ENCODE peak calls at places on chromosome 6, in seven cellular contexts. A is neuronal stem cell, G is uterus, K is GM12878, X is tibial artery, T is GM23248, J is body of pancreas. O is an unnamed sample. For H3K9me3, the result is how much of the 10 kb centered on the place peaks cover.

GRCh38 chr6:136439514-136440186 is 110.6 kb downstream of the MAP7 start:
- DNase-seq in J (peak), K (no peak), A (no peak), T (no peak), X (no peak), G (no peak), O (no peak)

GRCh38 chr6:127182501-127182900 is 64.0 kb downstream of the RSPO3 start:
- DNase-seq in X (no peak), J (no peak), T (peak), K (no peak), G (no peak), A (no peak), O (no peak)

GRCh38 chr6:117463762-117464665 is 18.5 kb upstream of the DCBLD1 start:
- DNase-seq in J (no peak), A (no peak), T (peak), K (no peak), G (no peak), X (no peak), O (no peak)

GRCh38 chr6:24931296-24931695 is 4.5 kb downstream of the RIPOR2 start:
- DNase-seq in G (no peak), X (no peak), K (no peak), J (no peak), T (peak), A (no peak), O (no peak)

GRCh38 chr6:136226674-136227377 is 23.3 kb downstream of the MTFR2 start:
- DNase-seq in G (no peak), A (no peak), T (peak), X (no peak), J (no peak), K (no peak), O (no peak)

GRCh38 chr6:82145926-82146452 is 101.6 kb downstream of the IBTK start:
- DNase-seq in X (no peak), T (no peak), A (no peak), J (no peak), G (no peak), K (no peak), O (no peak)

GRCh38 chr6:43269273-43270007 is 26.2 kb downstream of the TTBK1 start:
- DNase-seq in A (no peak), X (no peak), G (no peak), T (peak), K (no peak), J (peak), O (peak)

GRCh38 chr6:29751480-29751879 is 28.2 kb downstream of the HLA-F start:
- DNase-seq in K (no peak), J (no peak), T (no peak), A (no peak), G (no peak), X (no peak), O (no peak)

GRCh38 chr6:128569737-128570438 is 49.5 kb upstream of the PTPRK start:
- DNase-seq in A (peak), K (no peak), G (no peak), J (no peak), X (no peak), T (peak), O (no peak)

GRCh38 chr6:99905209-99906106 is 88.6 kb downstream of the MCHR2 start:
- DNase-seq in K (no peak), J (peak), A (peak), T (peak), X (no peak), G (no peak), O (no peak)

GRCh38 chr6:75747985-75748742 is 875 bp upstream of the MYO6 start:
- DNase-seq in T (no peak), J (no peak), G (no peak), K (no peak), X (no peak), A (no peak), O (no peak)

GRCh38 chr6:142993977-142994376 is 49.0 kb upstream of the HIVEP2 start:
- DNase-seq in T (no peak), K (no peak), X (no peak), G (no peak), A (no peak), J (no peak), O (no peak)

GRCh38 chr6:148971027-148971927 is 224.4 kb downstream of the UST start:
- DNase-seq in A (no peak), X (no peak), K (no peak), J (no peak), G (no peak), T (peak), O (no peak)

GRCh38 chr6:115969207-115969929 is 91.3 kb downstream of the FRK start:
- DNase-seq in A (peak), T (peak), K (no peak), G (no peak), X (no peak), J (peak), O (no peak)

GRCh38 chr6:4637691-4638433 is 138.3 kb upstream of the CDYL start:
- DNase-seq in X (no peak), G (no peak), K (peak), A (no peak), J (no peak), T (peak), O (no peak)

GRCh38 chr6:69584913-69585729 is 211.7 kb downstream of the LMBRD1 start:
- DNase-seq in T (no peak), J (no peak), A (no peak), K (peak), X (no peak), G (no peak), O (no peak)

GRCh38 chr6:56888687-56889086 is 66.2 kb upstream of the BEND6 start:
- DNase-seq in J (no peak), A (no peak), K (no peak), X (no peak), T (no peak), G (no peak), O (no peak)

GRCh38 chr6:75135447-75135846 is 70.4 kb downstream of the COL12A1 start:
- DNase-seq in J (no peak), A (no peak), G (no peak), T (peak), X (no peak), K (no peak), O (no peak)

GRCh38 chr6:33335916-33336315 is 18.4 kb upstream of the ZBTB22 start:
- DNase-seq in J (no peak), G (no peak), X (no peak), T (no peak), A (no peak), K (no peak), O (no peak)

GRCh38 chr6:99521557-99522286 is 6.5 kb upstream of the USP45 start:
- DNase-seq in T (peak), A (no peak), X (peak), G (peak), K (no peak), J (peak), O (no peak)

GRCh38 chr6:154206984-154207383 is 149.6 kb downstream of the IPCEF1 start:
- DNase-seq in K (no peak), A (no peak), T (no peak), J (no peak), G (no peak), X (no peak), O (no peak)

GRCh38 chr6:110049696-110050465 is 71.8 kb downstream of the GPR6 start:
- DNase-seq in K (no peak), X (no peak), J (no peak), A (no peak), G (no peak), T (no peak), O (no peak)

GRCh38 chr6:7073082-7073783 is 34.5 kb upstream of the RREB1 start:
- DNase-seq in K (no peak), A (no peak), G (no peak), X (no peak), J (no peak), T (no peak), O (no peak)

GRCh38 chr6:73585566-73586415 is 65.0 kb upstream of the EEF1A1 start:
- DNase-seq in X (no peak), K (peak), J (peak), T (peak), G (peak), A (no peak), O (peak)

GRCh38 chr6:130420911-130421310 is 55.1 kb downstream of the TMEM200A start:
- DNase-seq in T (no peak), J (no peak), G (no peak), X (no peak), K (no peak), A (no peak), O (no peak)

GRCh38 chr6:165664553-165665383 is 1.7 kb upstream of the PDE10A start:
- DNase-seq in X (no peak), J (no peak), T (no peak), G (no peak), K (no peak), A (peak), O (no peak)

GRCh38 chr6:10154251-10154650 is 260.6 kb downstream of the TFAP2A start:
- DNase-seq in J (no peak), G (no peak), K (no peak), A (no peak), T (no peak), X (no peak), O (no peak)

GRCh38 chr6:143164565-143165105 is 103.9 kb downstream of the AIG1 start:
- DNase-seq in T (no peak), J (no peak), K (no peak), X (no peak), G (no peak), A (no peak), O (no peak)

GRCh38 chr6:43771210-43771857 is 1.3 kb downstream of the VEGFA start:
- DNase-seq in J (peak), A (peak), T (peak), X (peak), K (no peak), G (peak), O (peak)

GRCh38 chr6:31308050-31308844 is 36.4 kb upstream of the HLA-C start:
- DNase-seq in X (no peak), T (peak), G (no peak), A (no peak), K (no peak), J (peak), O (peak)

GRCh38 chr6:79536615-79536968 is 638 bp downstream of the LCA5 start:
- DNase-seq in K (no peak), A (no peak), G (peak), T (peak), J (peak), X (peak), O (no peak)

GRCh38 chr6:62285612-62286469 is at the start of gene KHDRBS2:
- DNase-seq in G (peak), K (peak), A (peak), J (peak), X (peak), T (peak), O (no peak)

GRCh38 chr6:29828471-29828797 is 809 bp downstream of the HLA-G start:
- DNase-seq in A (no peak), X (no peak), T (peak), G (no peak), K (no peak), J (peak), O (no peak)

GRCh38 chr6:8831366-8832152 is 396.2 kb upstream of the SLC35B3 start:
- DNase-seq in J (no peak), A (no peak), G (no peak), K (no peak), X (no peak), T (no peak), O (no peak)

GRCh38 chr6:77462359-77463307 is 658 bp downstream of the HTR1B start:
- DNase-seq in X (peak), A (peak), J (peak), G (no peak), K (no peak), T (no peak), O (no peak)

GRCh38 chr6:77458421-77458820 is 4.9 kb downstream of the HTR1B start:
- DNase-seq in A (no peak), G (no peak), J (no peak), K (no peak), T (no peak), X (no peak), O (no peak)

GRCh38 chr6:77463881-77464867 is 883 bp upstream of the HTR1B start:
- DNase-seq in X (peak), K (no peak), G (no peak), T (no peak), A (peak), J (no peak), O (no peak)

GRCh38 chr6:77463308-77463880 is at the start of gene HTR1B:
- DNase-seq in K (no peak), T (peak), J (peak), A (peak), G (no peak), X (peak), O (no peak)

GRCh38 chr6:77461796-77462195 is 1.5 kb downstream of the HTR1B start:
- DNase-seq in X (no peak), A (no peak), G (no peak), K (no peak), J (no peak), T (no peak), O (no peak)
- H3K4me3 ChIP-seq in X (peak), A (no peak), G (no peak), K (no peak), J (no peak), T (no peak), O (no peak)

DNA sequence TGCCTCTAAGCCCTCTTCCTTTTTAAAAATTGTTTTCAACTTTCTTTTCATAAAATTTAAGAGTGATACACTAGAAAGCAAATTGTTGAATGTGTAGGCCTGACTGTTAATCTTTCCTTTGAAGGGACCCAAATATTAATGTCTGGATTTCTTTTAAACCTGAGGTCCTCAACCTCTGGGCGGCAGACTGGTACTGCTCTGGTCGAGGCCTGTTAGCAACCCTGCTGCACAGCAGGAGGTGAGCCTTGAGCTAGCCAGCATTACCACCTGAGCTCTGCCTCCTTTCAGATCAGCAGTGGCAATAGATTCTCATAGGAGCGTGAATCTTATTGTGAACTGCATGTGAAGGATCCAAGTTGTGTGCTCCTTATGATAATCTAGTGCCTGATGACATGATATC is 191.2 kb downstream of the MANEA start:
- DNase-seq in G (no peak), T (no peak), X (no peak), K (no peak), J (peak), A (peak), O (no peak)
- H3K27ac ChIP-seq in G (no peak), T (no peak), X (no peak), K (no peak), J (no peak), A (no peak), O (no peak)

GRCh38 chr6:307874-308273 is 15.6 kb downstream of the DUSP22 start:
- DNase-seq in G (no peak), T (no peak), X (peak), J (no peak), A (no peak), K (no peak), O (no peak)

GRCh38 chr6:306641-307061 is 14.4 kb downstream of the DUSP22 start:
- DNase-seq in X (peak), G (no peak), A (no peak), J (no peak), T (no peak), K (no peak), O (no peak)

GRCh38 chr6:308307-308706 is 16.0 kb downstream of the DUSP22 start:
- DNase-seq in G (no peak), J (no peak), X (peak), A (no peak), T (no peak), K (no peak), O (no peak)

GRCh38 chr6:308768-309167 is 16.5 kb downstream of the DUSP22 start:
- DNase-seq in X (no peak), K (no peak), J (no peak), G (no peak), T (no peak), A (no peak), O (no peak)

DNA sequence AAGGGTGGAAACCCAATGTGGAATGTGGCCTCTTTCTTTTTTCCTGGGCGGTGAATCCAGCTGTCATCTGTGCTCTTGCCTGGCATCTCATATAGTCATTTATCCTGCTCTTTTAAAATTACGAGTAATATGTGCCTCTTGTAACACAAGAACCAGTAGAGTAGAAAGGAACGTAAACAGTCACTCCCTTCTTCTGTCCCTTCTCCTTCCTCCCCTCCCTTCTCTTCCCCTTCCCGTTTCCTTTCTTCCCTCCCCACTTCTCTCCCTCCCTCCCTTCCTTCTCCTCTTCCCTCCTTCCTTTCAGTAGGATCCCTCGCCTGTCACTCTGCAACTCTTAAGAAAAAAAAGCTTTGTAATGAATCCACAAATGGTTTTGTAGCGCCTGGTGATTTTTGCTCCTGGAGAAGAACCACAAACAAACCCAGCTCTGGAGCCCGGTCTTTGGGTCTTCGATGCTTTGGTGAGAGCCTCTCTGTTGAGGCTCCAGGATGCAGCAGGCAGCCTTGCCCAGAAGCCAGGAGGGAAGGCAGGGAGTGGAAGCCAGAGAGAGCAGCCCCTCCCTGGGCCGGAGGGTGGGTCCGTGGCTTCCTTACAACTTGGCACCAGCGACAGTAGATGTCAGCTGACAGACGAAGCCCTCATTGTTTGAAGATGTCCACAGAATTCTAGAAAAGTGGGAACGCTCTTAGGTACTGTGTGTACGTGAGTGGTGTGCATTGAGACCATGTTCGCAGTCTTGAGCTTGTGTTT is 15.0 kb downstream of the DUSP22 start:
- DNase-seq in J (no peak), G (no peak), X (peak), K (no peak), A (no peak), T (no peak), O (no peak)
- H3K9me3 ChIP-seq in J (under half), G (under half), X (under half), K (under half), A (under half), T (under half), O (under half)

GRCh38 chr6:37243131-37243815 is 14.3 kb upstream of the TBC1D22B start:
- DNase-seq in G (no peak), X (no peak), J (no peak), A (no peak), T (no peak), K (no peak), O (no peak)

GRCh38 chr6:37241131-37241530 is 16.4 kb upstream of the TBC1D22B start:
- DNase-seq in A (no peak), K (no peak), T (no peak), J (no peak), G (no peak), X (no peak), O (no peak)

GRCh38 chr6:37243816-37244370 is 13.7 kb upstream of the TBC1D22B start:
- DNase-seq in X (no peak), A (no peak), J (no peak), G (no peak), K (no peak), T (no peak), O (no peak)

GRCh38 chr6:37242042-37242428 is 15.5 kb upstream of the TBC1D22B start:
- DNase-seq in G (no peak), K (no peak), X (no peak), A (no peak), T (no peak), J (no peak), O (no peak)

GRCh38 chr6:37242429-37243052 is 15.0 kb upstream of the TBC1D22B start:
- DNase-seq in A (no peak), G (peak), X (no peak), K (no peak), T (peak), J (no peak), O (no peak)
- H3K4me3 ChIP-seq in A (no peak), G (no peak), X (no peak), K (no peak), T (peak), J (no peak), O (no peak)

GRCh38 chr6:35839019-35839418 is 33.9 kb downstream of the LHFPL5 start:
- DNase-seq in J (no peak), G (no peak), A (no peak), X (no peak), T (no peak), K (no peak), O (no peak)

GRCh38 chr6:35831257-35832007 is 26.3 kb downstream of the LHFPL5 start:
- DNase-seq in J (no peak), A (no peak), K (no peak), X (no peak), T (no peak), G (no peak), O (no peak)

GRCh38 chr6:35829306-35829705 is 24.2 kb downstream of the LHFPL5 start:
- DNase-seq in X (no peak), K (no peak), A (no peak), J (no peak), G (no peak), T (no peak), O (no peak)

DNA sequence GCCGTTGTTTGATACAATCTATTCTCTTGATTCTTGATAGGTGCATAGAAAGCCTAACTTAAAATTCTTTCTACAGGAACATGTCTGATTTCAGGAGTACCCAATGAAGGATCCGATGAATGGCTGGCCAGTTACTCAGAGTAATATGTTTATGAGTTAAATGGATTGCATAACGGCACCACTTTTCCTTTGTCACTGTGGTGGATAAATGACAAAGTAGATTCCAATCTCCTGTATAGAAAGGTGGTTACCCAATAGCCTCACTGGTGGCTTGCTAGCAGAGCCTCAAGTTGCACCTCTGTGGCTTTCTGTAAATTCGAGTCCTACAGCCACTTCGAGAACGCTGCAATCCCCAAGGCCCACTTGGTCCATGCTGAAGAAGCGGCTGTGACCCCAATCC is 28.4 kb downstream of the LHFPL5 start:
- DNase-seq in K (no peak), G (no peak), A (no peak), J (no peak), X (no peak), T (peak), O (no peak)
- H3K27ac ChIP-seq in K (no peak), G (no peak), A (no peak), J (no peak), X (no peak), T (no peak), O (no peak)

GRCh38 chr6:137933696-137934095 is 66.6 kb downstream of the TNFAIP3 start:
- DNase-seq in X (peak), A (no peak), J (peak), G (peak), K (no peak), T (peak), O (no peak)
- H3K9me3 ChIP-seq in X (under half), A (under half), J (under half), G (under half), K (under half), T (under half), O (under half)

GRCh38 chr6:139917943-139918342 is 543.5 kb upstream of the CITED2 start:
- DNase-seq in T (no peak), X (no peak), J (no peak), K (no peak), A (no peak), G (no peak), O (no peak)
- H3K4me3 ChIP-seq in T (no peak), X (no peak), J (no peak), K (no peak), A (no peak), G (no peak), O (no peak)

GRCh38 chr6:41682497-41682961 is 44.3 kb downstream of the MDFI start:
- DNase-seq in A (no peak), G (no peak), K (no peak), X (peak), T (no peak), J (peak), O (no peak)
- H3K27ac ChIP-seq in A (no peak), G (peak), K (no peak), X (peak), T (no peak), J (peak), O (no peak)

O was measured in effector memory CD4-positive, alpha-beta T cell.